ENCODE peak calls at places on chromosomes 13 and 19, in ten cellular contexts. Q is lung, E is MCF 10A, C is sigmoid colon, V is colonic mucosa, Z is body of pancreas, D is tibial artery, U is uterus, L is lower leg skin, A is mucosa of descending colon. X is an unnamed sample.

GRCh38 chr13:75550159-75550567 is 572 bp downstream of the UCHL3 start:
- DNase-seq in L (no peak), D (no peak), E (peak; percentile 82), U (peak; percentile 27), A (peak; percentile 60), V (peak; percentile 62), C (no peak), Z (peak; percentile 25), Q (peak; percentile 37), X (no peak)

GRCh38 chr13:66809496-66809895 is 420.6 kb downstream of the PCDH9 start:
- DNase-seq in Q (no peak), A (no peak), L (no peak), Z (no peak), U (no peak), D (no peak), V (no peak), C (no peak), E (no peak), X (no peak)

GRCh38 chr13:22092791-22093545 is 422.1 kb downstream of the FGF9 start:
- DNase-seq in U (no peak), E (no peak), A (no peak), Q (no peak), D (no peak), V (no peak), L (no peak), C (no peak), Z (no peak), X (no peak)

GRCh38 chr13:51998723-51999471 is 12.4 kb downstream of the ATP7B start:
- DNase-seq in L (no peak), Q (no peak), D (no peak), E (no peak), V (no peak), Z (no peak), C (no peak), A (no peak), U (no peak), X (no peak)

GRCh38 chr13:34107814-34108213 is 289.9 kb downstream of the RFC3 start:
- DNase-seq in Z (no peak), V (no peak), C (no peak), A (no peak), E (peak; percentile 9), Q (no peak), D (no peak), U (no peak), L (no peak), X (no peak)

GRCh38 chr19:23991170-23991569 is 76.5 kb downstream of the ZNF726 start:
- DNase-seq in L (no peak), D (no peak), Z (peak; percentile 34), Q (no peak), U (no peak), C (no peak), E (peak; percentile 3), V (no peak), A (peak; percentile 72), X (no peak)

GRCh38 chr19:38277969-38278680 is 13.8 kb downstream of the SPINT2 start:
- DNase-seq in E (no peak), A (no peak), C (no peak), U (peak; percentile 78), L (no peak), Z (peak; percentile 37), Q (peak; percentile 61), D (peak; percentile 59), V (no peak), X (no peak)

GRCh38 chr13:99404005-99404755 is 97.0 kb upstream of the GPR183 start:
- DNase-seq in L (peak; percentile 75), E (peak; percentile 32), D (no peak), V (no peak), Q (no peak), Z (no peak), C (no peak), U (no peak), A (no peak), X (no peak)

GRCh38 chr13:32824671-32825070 is 191.6 kb upstream of the KL start:
- DNase-seq in E (peak; percentile 78), Z (no peak), L (no peak), D (no peak), Q (no peak), U (no peak), V (no peak), C (peak; percentile 72), A (no peak), X (no peak)

DNA sequence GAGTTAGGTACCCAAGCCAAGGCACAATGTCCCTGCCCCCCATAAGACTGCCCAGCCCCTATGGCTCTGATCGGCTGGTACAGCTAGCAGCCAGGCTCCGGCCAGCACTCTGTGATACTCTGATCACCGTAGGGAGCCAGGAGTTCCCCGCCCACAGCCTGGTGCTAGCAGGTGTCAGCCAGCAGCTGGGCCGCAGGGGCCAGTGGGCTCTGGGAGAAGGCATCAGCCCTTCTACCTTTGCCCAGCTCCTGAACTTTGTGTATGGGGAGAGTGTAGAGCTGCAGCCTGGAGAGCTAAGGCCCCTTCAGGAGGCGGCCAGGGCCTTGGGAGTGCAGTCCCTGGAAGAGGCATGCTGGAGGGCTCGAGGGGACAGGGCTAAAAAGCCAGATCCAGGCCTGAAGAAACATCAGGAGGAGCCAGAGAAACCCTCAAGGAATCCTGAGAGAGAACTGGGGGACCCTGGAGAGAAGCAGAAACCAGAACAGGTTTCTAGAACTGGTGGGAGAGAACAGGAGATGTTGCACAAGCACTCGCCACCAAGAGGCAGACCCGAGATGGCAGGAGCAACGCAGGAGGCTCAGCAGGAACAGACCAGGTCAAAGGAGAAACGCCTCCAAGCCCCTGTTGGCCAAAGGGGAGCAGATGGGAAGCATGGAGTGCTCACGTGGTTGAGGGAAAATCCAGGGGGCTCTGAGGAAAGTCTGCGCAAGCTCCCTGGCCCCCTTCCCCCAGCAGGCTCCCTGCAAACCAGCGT is 3.0 kb upstream of the KMT2B start:
- DNase-seq in Z (no peak), V (no peak), U (no peak), Q (no peak), E (no peak), A (no peak), L (no peak), C (no peak), D (no peak), X (no peak)
- TF ChIP-seq CTCF in Z (no peak), V (no peak), U (no peak), Q (no peak), E (no peak), A (no peak), L (no peak), C (no peak), D (no peak), X (no peak)

GRCh38 chr13:79429309-79429708 is 23.3 kb upstream of the RBM26 start:
- DNase-seq in E (no peak), Z (no peak), V (no peak), C (no peak), Q (no peak), A (no peak), L (no peak), D (no peak), U (no peak), X (no peak)

GRCh38 chr13:79423340-79423739 is 17.3 kb upstream of the RBM26 start:
- DNase-seq in A (no peak), V (no peak), C (no peak), E (no peak), Z (no peak), U (no peak), L (no peak), D (no peak), Q (no peak), X (no peak)

GRCh38 chr13:79427265-79427664 is 21.2 kb upstream of the RBM26 start:
- DNase-seq in L (no peak), A (no peak), U (no peak), D (no peak), E (no peak), Z (no peak), C (no peak), Q (no peak), V (no peak), X (no peak)

DNA sequence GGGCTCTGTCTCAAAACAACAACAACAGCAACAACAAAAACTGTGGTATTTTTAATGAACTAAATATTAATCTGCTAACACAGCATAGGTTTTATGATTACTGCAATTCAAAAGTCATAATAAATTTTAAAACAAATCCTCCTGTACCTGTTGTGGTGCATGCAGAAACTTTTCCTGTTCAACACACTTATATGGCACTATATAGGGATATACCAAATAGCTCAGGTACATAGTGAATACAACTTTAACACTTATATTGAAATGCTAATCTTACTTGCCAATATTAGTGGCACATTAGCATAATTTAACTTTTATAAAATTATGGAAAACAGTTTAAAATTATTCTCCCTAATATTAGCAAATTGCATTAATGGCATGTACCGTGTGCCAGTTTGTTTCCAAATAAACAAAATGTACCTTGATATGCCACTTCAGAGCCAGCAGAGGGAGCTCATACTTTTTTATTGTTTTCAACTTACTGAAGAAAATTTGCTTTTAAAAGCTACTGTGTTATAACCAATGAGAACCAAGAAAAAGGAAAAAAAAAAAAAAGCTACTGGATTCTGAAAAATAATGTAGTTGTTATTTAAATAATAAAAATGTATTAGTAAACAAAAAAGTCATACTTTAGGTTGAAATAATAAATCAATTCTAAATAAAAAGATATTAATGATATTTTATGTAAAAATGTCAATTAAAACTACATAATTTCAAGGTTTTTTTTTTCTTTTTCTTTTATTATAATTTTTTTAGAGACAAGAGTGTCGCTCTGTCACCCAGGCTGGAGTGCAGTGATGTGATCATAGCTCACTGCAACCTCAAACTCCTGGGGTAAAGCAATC is 18.0 kb upstream of the RBM26 start:
- DNase-seq in U (no peak), D (no peak), V (no peak), A (no peak), C (no peak), E (peak; percentile 61), L (no peak), Q (no peak), Z (no peak), X (no peak)
- TF ChIP-seq CTCF in U (peak; percentile 67), D (peak; percentile 48), V (peak; percentile 57), A (peak; percentile 49), C (peak; percentile 18), E (peak; percentile 48), L (no peak), Q (peak; percentile 78), Z (no peak), X (peak; percentile 92)

GRCh38 chr19:42542791-42543190 is 14.5 kb upstream of the CEACAM1 start:
- DNase-seq in Z (no peak), C (no peak), V (no peak), E (no peak), A (no peak), L (no peak), D (no peak), U (no peak), Q (no peak), X (no peak)

GRCh38 chr19:42540071-42540553 is 11.8 kb upstream of the CEACAM1 start:
- DNase-seq in Q (no peak), E (no peak), L (peak; percentile 71), A (no peak), V (no peak), U (no peak), D (no peak), C (no peak), Z (no peak), X (no peak)

GRCh38 chr19:42544146-42544545 is 15.9 kb upstream of the CEACAM1 start:
- DNase-seq in D (no peak), Z (no peak), U (no peak), A (no peak), V (no peak), L (no peak), C (no peak), E (no peak), Q (no peak), X (no peak)

GRCh38 chr19:42538841-42539709 is 10.8 kb upstream of the CEACAM1 start:
- DNase-seq in Z (no peak), U (no peak), Q (no peak), V (no peak), C (no peak), A (no peak), L (peak; percentile 77), D (no peak), E (no peak), X (no peak)
- TF ChIP-seq CTCF in Z (no peak), U (no peak), Q (no peak), V (no peak), C (no peak), A (no peak), L (no peak), D (no peak), E (no peak), X (no peak)

GRCh38 chr19:15815306-15815705 is at the start of gene OR10H1:
- DNase-seq in L (no peak), C (no peak), E (no peak), Z (peak; percentile 18), Q (no peak), A (no peak), V (no peak), D (no peak), U (no peak), X (no peak)
- TF ChIP-seq CTCF in L (no peak), C (no peak), E (no peak), Z (no peak), Q (no peak), A (no peak), V (no peak), D (no peak), U (no peak), X (no peak)